ENCODE peak calls at places on chromosome 17, in four cellular contexts. S, K, U and V are unnamed samples.

GRCh38 chr17:61806941-61807340 is 56.4 kb downstream of the BRIP1 start:
- DNase-seq in S (no peak), K (no peak), U (no peak), V (no peak)

GRCh38 chr17:76271669-76272540 is 6.8 kb downstream of the UBALD2 start:
- DNase-seq in S (no peak), K (peak), U (no peak), V (peak)

GRCh38 chr17:81203136-81203535 is 19.6 kb downstream of the CEP131 start:
- DNase-seq in S (no peak), K (no peak), U (no peak), V (no peak)

GRCh38 chr17:43020789-43021738 is 1.1 kb downstream of the VAT1 start:
- DNase-seq in S (peak), K (peak), U (no peak), V (peak)

GRCh38 chr17:27324940-27325339 is 31.0 kb downstream of the WSB1 start:
- DNase-seq in S (no peak), K (no peak), U (no peak), V (no peak)

GRCh38 chr17:65447823-65448222 is 113.6 kb downstream of the AXIN2 start:
- DNase-seq in S (no peak), K (no peak), U (no peak), V (no peak)

GRCh38 chr17:77140166-77140877 is 447 bp upstream of the SEC14L1 start:
- DNase-seq in S (peak), K (peak), U (peak), V (peak)

GRCh38 chr17:951388-952132 is 28.0 kb downstream of the NXN start:
- DNase-seq in S (peak), K (no peak), U (no peak), V (peak)

GRCh38 chr17:50772251-50772650 is 4.9 kb upstream of the ANKRD40CL start:
- DNase-seq in S (no peak), K (no peak), U (no peak), V (no peak)

GRCh38 chr17:34205401-34205800 is 49.7 kb upstream of the CCL2 start:
- DNase-seq in S (no peak), K (no peak), U (no peak), V (no peak)

GRCh38 chr17:41717408-41718286 is 5.5 kb downstream of the GAST start:
- DNase-seq in S (no peak), K (no peak), U (no peak), V (no peak)

GRCh38 chr17:50953831-50954601 is 87.9 kb upstream of the TOB1 start:
- DNase-seq in S (peak), K (no peak), U (peak), V (peak)

GRCh38 chr17:47252209-47252608 is 1.4 kb upstream of the ITGB3 start:
- DNase-seq in S (no peak), K (no peak), U (no peak), V (peak)

GRCh38 chr17:83200746-83201145 is 121.3 kb downstream of the METRNL start:
- DNase-seq in S (no peak), K (no peak), U (no peak), V (no peak)

GRCh38 chr17:35244345-35245195 is 1.7 kb downstream of the SLFN5 start:
- DNase-seq in S (peak), K (peak), U (no peak), V (peak)

GRCh38 chr17:50845260-50846147 is 10.1 kb downstream of the WFIKKN2 start:
- DNase-seq in S (no peak), K (no peak), U (no peak), V (peak)

GRCh38 chr17:39755550-39756375 is 18.0 kb downstream of the GRB7 start:
- DNase-seq in S (no peak), K (no peak), U (no peak), V (no peak)

GRCh38 chr17:19317359-19318095 is 45.0 kb downstream of the B9D1 start:
- DNase-seq in S (peak), K (peak), U (peak), V (peak)

GRCh38 chr17:28402844-28403243 is 3.2 kb downstream of the SLC46A1 start:
- DNase-seq in S (no peak), K (no peak), U (no peak), V (no peak)

GRCh38 chr17:40104570-40105471 is 4.4 kb upstream of the NR1D1 start:
- DNase-seq in S (no peak), K (no peak), U (no peak), V (no peak)

GRCh38 chr17:42573095-42573494 is 4.4 kb downstream of the PSMC3IP start:
- DNase-seq in S (no peak), K (no peak), U (no peak), V (no peak)

GRCh38 chr17:75325348-75325747 is 36.1 kb upstream of the SLC25A19 start:
- DNase-seq in S (no peak), K (no peak), U (no peak), V (no peak)

GRCh38 chr17:75942473-75942872 is 1.6 kb upstream of the FBF1 start:
- DNase-seq in S (no peak), K (no peak), U (no peak), V (no peak)

GRCh38 chr17:81868674-81869220 is 2.4 kb downstream of the ARHGDIA start:
- DNase-seq in S (no peak), K (peak), U (no peak), V (peak)

GRCh38 chr17:79951361-79952264 is 84.1 kb downstream of the TBC1D16 start:
- DNase-seq in S (peak), K (no peak), U (peak), V (peak)

GRCh38 chr17:56786989-56787482 is 46.7 kb downstream of the C17orf67 start:
- DNase-seq in S (no peak), K (no peak), U (no peak), V (peak)

GRCh38 chr17:5501725-5502124 is 15.4 kb downstream of the MIS12 start:
- DNase-seq in S (no peak), K (no peak), U (no peak), V (no peak)

GRCh38 chr17:35977509-35977908 is 3.8 kb downstream of the CCL16 start:
- DNase-seq in S (no peak), K (no peak), U (no peak), V (no peak)

GRCh38 chr17:81273698-81274470 is 21.2 kb downstream of the SLC38A10 start:
- DNase-seq in S (no peak), K (no peak), U (no peak), V (no peak)

GRCh38 chr17:6279659-6280058 is 155.3 kb downstream of the AIPL1 start:
- DNase-seq in S (peak), K (no peak), U (no peak), V (no peak)

GRCh38 chr17:74691151-74691550 is 21.6 kb downstream of the CD300LF start:
- DNase-seq in S (no peak), K (no peak), U (no peak), V (no peak)

GRCh38 chr17:83159204-83160049 is 80.0 kb downstream of the METRNL start:
- DNase-seq in S (no peak), K (no peak), U (no peak), V (no peak)

GRCh38 chr17:8896087-8896486 is 28.6 kb upstream of the PIK3R6 start:
- DNase-seq in S (no peak), K (no peak), U (no peak), V (no peak)

GRCh38 chr17:76585048-76585648 is 512 bp downstream of the ST6GALNAC2 start:
- DNase-seq in S (peak), K (no peak), U (no peak), V (peak)

GRCh38 chr17:45138911-45139532 is 3.5 kb downstream of the ACBD4 start:
- DNase-seq in S (peak), K (no peak), U (no peak), V (no peak)

GRCh38 chr17:78432929-78433727 is 54.7 kb downstream of the PGS1 start:
- DNase-seq in S (no peak), K (no peak), U (no peak), V (no peak)